ENCODE peak calls at places on chromosome 18, in eight cellular contexts. One of them, this sample, is unnamed.

GRCh38 chr18:31070206-31070605 is 27.7 kb upstream of the DSC3 start:
- DNase-seq in endothelial cell: no peak
- DNase-seq in midbrain: no peak
- DNase-seq in left cardiac atrium: no peak
- DNase-seq in stromal cell of bone marrow: no peak
- DNase-seq in NCI-H2171 treated with DMSO at 0.1 percent for 48 hours: no peak
- DNase-seq in upper lobe of right lung: no peak
- DNase-seq in tibial artery: no peak
- DNase-seq in this sample: no peak

GRCh38 chr18:13488281-13488929 is 238.0 kb downstream of the FAM210A start:
- DNase-seq in NCI-H2171 treated with DMSO at 0.1 percent for 48 hours: no peak
- DNase-seq in left cardiac atrium: no peak
- DNase-seq in endothelial cell: no peak
- DNase-seq in tibial artery: no peak
- DNase-seq in upper lobe of right lung: no peak
- DNase-seq in stromal cell of bone marrow: no peak
- DNase-seq in midbrain: no peak
- DNase-seq in this sample: no peak

GRCh38 chr18:44537521-44537920 is 143.2 kb upstream of the SETBP1 start:
- DNase-seq in endothelial cell: no peak
- DNase-seq in upper lobe of right lung: no peak
- DNase-seq in stromal cell of bone marrow: peak
- DNase-seq in NCI-H2171 treated with DMSO at 0.1 percent for 48 hours: peak
- DNase-seq in tibial artery: peak
- DNase-seq in left cardiac atrium: no peak
- DNase-seq in midbrain: no peak
- DNase-seq in this sample: no peak

GRCh38 chr18:33923980-33924379 is 300.7 kb downstream of the NOL4 start:
- DNase-seq in upper lobe of right lung: no peak
- DNase-seq in NCI-H2171 treated with DMSO at 0.1 percent for 48 hours: peak
- DNase-seq in stromal cell of bone marrow: no peak
- DNase-seq in tibial artery: no peak
- DNase-seq in midbrain: no peak
- DNase-seq in endothelial cell: no peak
- DNase-seq in left cardiac atrium: no peak
- DNase-seq in this sample: no peak

GRCh38 chr18:11807233-11807632 is 44.0 kb upstream of the CHMP1B start:
- DNase-seq in stromal cell of bone marrow: no peak
- DNase-seq in endothelial cell: no peak
- DNase-seq in NCI-H2171 treated with DMSO at 0.1 percent for 48 hours: no peak
- DNase-seq in midbrain: no peak
- DNase-seq in upper lobe of right lung: no peak
- DNase-seq in tibial artery: no peak
- DNase-seq in left cardiac atrium: no peak
- DNase-seq in this sample: no peak

GRCh38 chr18:11668441-11669169 is 20.5 kb upstream of the GNAL start:
- DNase-seq in tibial artery: no peak
- DNase-seq in endothelial cell: no peak
- DNase-seq in upper lobe of right lung: no peak
- DNase-seq in left cardiac atrium: no peak
- DNase-seq in stromal cell of bone marrow: no peak
- DNase-seq in midbrain: no peak
- DNase-seq in NCI-H2171 treated with DMSO at 0.1 percent for 48 hours: no peak
- DNase-seq in this sample: no peak

GRCh38 chr18:63775166-63775730 is at the start of gene SERPINB7:
- DNase-seq in stromal cell of bone marrow: no peak
- DNase-seq in left cardiac atrium: no peak
- DNase-seq in midbrain: no peak
- DNase-seq in NCI-H2171 treated with DMSO at 0.1 percent for 48 hours: no peak
- DNase-seq in tibial artery: no peak
- DNase-seq in endothelial cell: no peak
- DNase-seq in upper lobe of right lung: no peak
- DNase-seq in this sample: no peak

GRCh38 chr18:60554961-60555360 is 182.4 kb upstream of the MC4R start:
- DNase-seq in left cardiac atrium: no peak
- DNase-seq in tibial artery: no peak
- DNase-seq in upper lobe of right lung: no peak
- DNase-seq in endothelial cell: no peak
- DNase-seq in stromal cell of bone marrow: no peak
- DNase-seq in NCI-H2171 treated with DMSO at 0.1 percent for 48 hours: peak
- DNase-seq in midbrain: no peak
- DNase-seq in this sample: no peak

GRCh38 chr18:2881490-2882195 is 34.8 kb downstream of the EMILIN2 start:
- DNase-seq in left cardiac atrium: peak
- DNase-seq in midbrain: no peak
- DNase-seq in stromal cell of bone marrow: peak
- DNase-seq in upper lobe of right lung: no peak
- DNase-seq in NCI-H2171 treated with DMSO at 0.1 percent for 48 hours: no peak
- DNase-seq in endothelial cell: no peak
- DNase-seq in tibial artery: peak
- DNase-seq in this sample: no peak